ENCODE peak calls at places on chromosomes 11 and 22, in four cellular contexts. B, K, T and J are unnamed samples.

GRCh38 chr22:39205344-39206021 is 39.3 kb downstream of the PDGFB start:
- DNase-seq in T (peak; percentile 76), B (peak; percentile 28), K (no peak), J (no peak)

GRCh38 chr11:117690484-117691205 is 106.4 kb downstream of the DSCAML1 start:
- DNase-seq in B (no peak), K (peak; percentile 27), T (no peak), J (no peak)

GRCh38 chr22:46115388-46115678 is 35.0 kb upstream of the PPARA start:
- DNase-seq in K (no peak), B (no peak), T (no peak), J (no peak)

GRCh38 chr11:121810291-121810690 is 305.7 kb downstream of the BLID start:
- DNase-seq in K (no peak), T (no peak), B (no peak), J (no peak)

GRCh38 chr22:20977019-20977418 is 5.1 kb upstream of the LZTR1 start:
- DNase-seq in T (no peak), K (no peak), B (no peak), J (no peak)

GRCh38 chr11:103591554-103591953 is 444.9 kb upstream of the DDI1 start:
- DNase-seq in T (no peak), K (no peak), B (no peak), J (no peak)

GRCh38 chr11:18105086-18105801 is 638 bp downstream of the SAAL1 start:
- DNase-seq in T (no peak), K (no peak), B (no peak), J (no peak)

GRCh38 chr22:47196881-47197701 is 434.6 kb downstream of the TBC1D22A start:
- DNase-seq in B (no peak), K (no peak), T (no peak), J (no peak)

GRCh38 chr22:44620129-44620840 is 81.7 kb upstream of the PRR5 start:
- DNase-seq in K (no peak), T (no peak), B (peak; percentile 49), J (peak; percentile 75)

GRCh38 chr11:9858822-9859221 is 194.9 kb downstream of the SWAP70 start:
- DNase-seq in K (no peak), T (no peak), B (peak; percentile 37), J (peak; percentile 36)

GRCh38 chr11:10477690-10478046 is 22.6 kb downstream of the AMPD3 start:
- DNase-seq in K (no peak), T (no peak), B (no peak), J (no peak)

GRCh38 chr22:33300165-33300564 is 242.0 kb upstream of the SYN3 start:
- DNase-seq in T (no peak), K (peak; percentile 24), B (no peak), J (no peak)
- TF ChIP-seq PBX3 in T (no peak), K (no peak), B (no peak), J (no peak)

GRCh38 chr11:102318469-102318868 is 1.2 kb downstream of the BIRC3 start:
- DNase-seq in B (no peak), K (no peak), T (peak; percentile 50), J (no peak)
- H3K4me3 ChIP-seq in B (no peak overlapping the region), K (peak overlapping the region; percentile 76), T (peak overlapping the region; percentile 52), J (no peak overlapping the region)

DNA sequence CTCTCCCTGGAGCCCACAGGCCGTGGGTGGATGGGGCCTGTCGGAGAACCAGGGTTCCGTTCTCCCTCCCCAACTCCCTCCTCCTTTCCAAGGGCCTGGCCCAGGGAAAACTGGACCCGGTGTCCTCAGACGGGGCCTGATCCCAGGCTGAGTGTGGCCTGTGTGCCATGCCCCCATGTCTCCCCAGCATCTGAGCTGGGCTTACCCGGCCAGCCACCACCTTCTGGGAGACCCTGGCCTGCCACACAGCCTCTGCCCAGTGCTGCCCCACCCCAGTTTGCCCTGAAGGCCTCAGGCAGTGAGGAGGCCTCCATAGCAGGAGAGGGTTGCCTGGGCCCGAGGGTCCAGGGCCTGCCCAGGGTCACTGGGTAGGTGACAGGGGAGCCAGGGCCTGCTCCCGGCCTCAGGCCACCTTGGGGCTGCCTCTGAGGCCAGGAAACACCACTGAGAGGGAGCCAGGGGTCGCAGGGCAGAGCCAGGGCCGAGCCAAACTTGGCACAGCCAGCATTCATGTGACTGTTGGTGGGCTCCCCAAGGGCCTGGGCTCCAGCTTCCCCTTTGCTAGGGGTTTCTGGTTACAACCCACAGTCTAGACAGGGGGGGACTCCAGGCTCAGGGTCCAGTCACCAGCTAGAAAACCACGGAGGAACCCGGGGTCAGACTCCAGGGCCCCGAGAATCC is 585 bp upstream of the IFITM10 start:
- DNase-seq in T (no peak), K (no peak), B (no peak), J (peak; percentile 44)
- H3K27ac ChIP-seq in T (no peak overlapping the region), K (no peak overlapping the region), B (no peak overlapping the region), J (no peak overlapping the region)

DNA sequence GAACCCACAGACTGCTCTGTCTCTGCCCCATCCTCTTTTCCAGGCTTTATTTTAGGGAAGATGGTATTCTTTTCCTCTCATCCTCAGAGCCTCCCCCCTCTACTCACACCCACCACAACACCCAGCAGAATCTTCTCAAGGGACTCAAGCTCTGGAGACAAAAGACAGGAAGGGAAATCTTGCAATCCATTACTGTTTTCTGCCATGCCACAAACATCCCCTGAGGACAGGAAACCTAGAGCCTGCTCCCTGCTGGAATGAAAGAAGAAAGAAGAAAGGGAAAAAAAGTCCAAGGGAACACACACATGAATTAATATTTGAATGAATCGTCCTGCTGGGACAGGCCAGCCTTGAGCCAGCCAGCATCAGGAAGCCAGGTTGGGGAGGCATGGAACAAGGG is 33.9 kb downstream of the SLCO2B1 start:
- DNase-seq in K (no peak), T (no peak), B (no peak), J (no peak)
- TF ChIP-seq PBX3 in K (no peak), T (no peak), B (no peak), J (no peak)

DNA sequence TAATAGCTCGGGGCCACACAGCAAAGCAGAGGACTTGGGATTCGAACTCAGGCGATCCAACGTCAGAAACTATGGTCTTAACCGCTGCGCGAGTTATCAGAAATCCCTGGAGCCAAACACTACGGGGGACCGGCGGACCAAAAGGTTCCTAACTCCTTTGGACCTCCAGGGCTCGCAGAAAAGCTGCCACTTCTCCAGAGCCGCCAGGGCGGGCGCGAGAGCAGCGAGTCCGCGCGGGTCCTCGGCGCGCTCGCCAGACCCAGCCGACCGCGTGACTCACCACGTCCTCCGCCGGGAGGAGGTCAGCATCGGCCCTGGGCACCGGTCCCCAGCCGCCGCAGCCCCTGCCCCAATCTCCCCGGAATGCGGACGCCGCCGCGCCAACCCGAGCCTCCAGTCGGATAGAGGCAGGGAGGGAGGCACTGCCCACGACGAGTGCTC is 6.0 kb upstream of the ALX4 start:
- DNase-seq in B (no peak), T (peak; percentile 69), K (no peak), J (peak; percentile 82)
- H3K4me3 ChIP-seq in B (peak overlapping the region; percentile 46), T (peak overlapping the region; percentile 54), K (no peak overlapping the region), J (peak overlapping the region; percentile 39)

GRCh38 chr11:15829312-15829711 is 527.0 kb downstream of the SOX6 start:
- DNase-seq in T (no peak), B (no peak), K (no peak), J (no peak)
- H3K27ac ChIP-seq in T (no peak overlapping the region), B (no peak overlapping the region), K (no peak overlapping the region), J (no peak overlapping the region)

DNA sequence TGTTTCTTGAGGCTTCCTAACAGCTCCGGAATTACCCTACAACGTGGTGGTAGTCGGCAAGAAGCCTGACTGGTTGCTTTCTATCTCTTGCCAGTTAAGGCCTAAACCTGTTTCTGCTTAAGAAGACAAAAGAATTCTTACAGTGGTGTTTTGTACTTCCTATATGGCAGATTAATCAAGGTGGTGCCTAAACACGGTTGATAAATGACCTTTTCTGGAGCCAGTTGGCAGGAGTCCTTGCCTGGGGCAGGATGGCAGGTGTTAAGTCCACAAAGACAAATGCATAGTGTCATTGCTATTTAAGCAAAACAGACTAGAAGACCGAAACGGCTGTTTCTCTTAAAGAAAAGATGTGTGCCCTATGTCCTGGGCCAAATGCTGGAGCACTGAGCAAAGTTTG is 9.9 kb downstream of the GVQW3 start:
- DNase-seq in T (no peak), K (no peak), B (no peak), J (no peak)
- TF ChIP-seq PBX3 in T (no peak), K (no peak), B (no peak), J (no peak)

DNA sequence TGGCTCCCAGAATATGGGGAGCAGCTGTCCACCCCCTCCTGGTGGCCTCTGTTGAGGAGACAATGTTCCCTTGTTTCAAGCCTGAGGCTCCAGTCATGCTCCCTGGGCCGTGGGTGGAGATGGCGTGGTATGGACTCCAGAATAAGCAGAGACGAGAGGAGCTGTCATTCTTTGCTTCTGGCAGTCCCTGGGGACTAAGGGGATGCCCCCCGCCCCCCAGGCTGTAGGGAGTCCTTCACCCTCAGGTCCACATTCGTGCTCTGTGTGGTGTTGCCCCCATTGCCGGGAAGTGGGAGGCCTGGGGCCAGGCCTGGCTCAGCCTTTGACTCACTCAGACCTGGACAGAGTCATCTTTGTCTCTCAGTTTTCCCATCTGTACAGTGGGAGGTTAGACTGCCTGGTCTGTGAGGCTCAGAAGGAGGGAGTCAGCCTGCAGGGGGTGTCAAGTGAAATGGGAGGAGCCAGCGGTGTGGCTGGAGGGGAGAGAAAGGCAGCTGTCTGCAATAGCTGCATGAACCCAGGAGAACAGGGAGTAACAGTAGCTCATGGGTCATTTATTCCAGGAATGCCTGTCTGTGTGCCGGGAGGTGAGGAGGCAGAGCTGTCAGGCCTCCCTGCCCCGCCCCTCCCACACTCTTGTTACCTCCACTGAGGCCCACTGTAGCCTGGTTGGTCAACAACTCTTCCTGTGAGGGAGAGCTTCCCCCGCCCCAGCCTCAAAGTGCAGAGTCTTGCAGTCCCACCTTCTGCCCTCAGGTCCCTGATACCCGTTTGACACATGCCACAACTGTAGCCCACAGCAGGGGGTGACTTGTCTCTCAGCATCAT is 6.3 kb downstream of the ARHGEF17 start:
- DNase-seq in K (no peak), B (peak; percentile 95), T (no peak), J (no peak)
- H3K4me3 ChIP-seq in K (peak overlapping the region; percentile 16), B (peak overlapping the region; percentile 55), T (no peak overlapping the region), J (peak overlapping the region; percentile 86)

GRCh38 chr11:13347901-13348300 is 70.3 kb downstream of the BMAL1 start:
- DNase-seq in K (no peak), T (no peak), B (no peak), J (no peak)
- H3K27ac ChIP-seq in K (peak overlapping the region; percentile 62), T (no peak overlapping the region), B (no peak overlapping the region), J (no peak overlapping the region)